ENCODE peak calls at places on chromosomes 6 and 20, in four cellular contexts. U is A549, Y is prostate gland, I is cardiac muscle cell. B is an unnamed sample.

GRCh38 chr6:13765570-13765969 is 48.8 kb downstream of the MCUR1 start:
- DNase-seq in U (no peak), Y (no peak), I (no peak), B (no peak)

GRCh38 chr6:42030585-42031506 is 19.5 kb upstream of the TAF8 start:
- DNase-seq in U (no peak), Y (no peak), I (peak; percentile 55), B (peak; percentile 62)

GRCh38 chr6:15376900-15377487 is 131.1 kb downstream of the JARID2 start:
- DNase-seq in U (no peak), Y (no peak), I (no peak), B (no peak)

GRCh38 chr6:111482236-111482958 is 621 bp downstream of the REV3L start:
- DNase-seq in U (no peak), Y (peak; percentile 48), I (peak; percentile 69), B (peak; percentile 85)

GRCh38 chr20:63096681-63097335 is 90.0 kb upstream of the BHLHE23 start:
- DNase-seq in U (no peak), Y (no peak), I (no peak), B (peak; percentile 36)

GRCh38 chr6:151391021-151391470 is 313 bp downstream of the ZBTB2 start:
- DNase-seq in U (peak; percentile 77), Y (peak; percentile 51), I (peak; percentile 79), B (peak; percentile 86)

GRCh38 chr6:88982720-88983119 is 19.3 kb upstream of the RNGTT start:
- DNase-seq in U (peak; percentile 53), Y (peak; percentile 62), I (peak; percentile 63), B (peak; percentile 65)

GRCh38 chr6:6407061-6407723 is 86.7 kb upstream of the F13A1 start:
- DNase-seq in U (no peak), Y (no peak), I (no peak), B (no peak)

GRCh38 chr6:129578315-129578714 is 131.7 kb downstream of the ARHGAP18 start:
- DNase-seq in U (no peak), Y (no peak), I (no peak), B (no peak)

GRCh38 chr20:35252037-35252461 is 25.6 kb downstream of the MMP24 start:
- DNase-seq in U (no peak), Y (no peak), I (no peak), B (no peak)

GRCh38 chr6:34315780-34316179 is 67.0 kb upstream of the SMIM29 start:
- DNase-seq in U (no peak), Y (no peak), I (no peak), B (no peak)

GRCh38 chr20:49889943-49890650 is 25.2 kb downstream of the SPATA2 start:
- DNase-seq in U (no peak), Y (no peak), I (no peak), B (peak; percentile 43)

GRCh38 chr6:39357998-39358686 is 35.6 kb upstream of the KCNK16 start:
- DNase-seq in U (no peak), Y (no peak), I (peak; percentile 82), B (no peak)

GRCh38 chr6:74654296-74654695 is 551.6 kb downstream of the COL12A1 start:
- DNase-seq in U (no peak), Y (no peak), I (no peak), B (no peak)

GRCh38 chr6:114783083-114783482 is 440.3 kb upstream of the HS3ST5 start:
- DNase-seq in U (no peak), Y (no peak), I (no peak), B (no peak)

GRCh38 chr6:71248866-71249265 is 39.7 kb upstream of the OGFRL1 start:
- DNase-seq in U (no peak), Y (no peak), I (no peak), B (no peak)

GRCh38 chr6:53103993-53104675 is 38.9 kb downstream of the FBXO9 start:
- DNase-seq in U (peak; percentile 22), Y (no peak), I (peak; percentile 20), B (no peak)

GRCh38 chr20:4607287-4607713 is 114.4 kb upstream of the PRND start:
- DNase-seq in U (peak; percentile 75), Y (peak; percentile 44), I (peak; percentile 78), B (no peak)

GRCh38 chr6:27213544-27214125 is 33.9 kb upstream of the PRSS16 start:
- DNase-seq in U (peak; percentile 83), Y (no peak), I (no peak), B (no peak)

GRCh38 chr6:20208687-20209378 is 3.4 kb downstream of the MBOAT1 start:
- DNase-seq in U (no peak), Y (no peak), I (no peak), B (no peak)

GRCh38 chr6:20203561-20204528 is 8.4 kb downstream of the MBOAT1 start:
- DNase-seq in U (no peak), Y (no peak), I (no peak), B (no peak)

GRCh38 chr6:20207096-20207454 is 5.2 kb downstream of the MBOAT1 start:
- DNase-seq in U (no peak), Y (no peak), I (no peak), B (no peak)

GRCh38 chr6:20202699-20203302 is 9.5 kb downstream of the MBOAT1 start:
- DNase-seq in U (peak; percentile 36), Y (no peak), I (no peak), B (no peak)

GRCh38 chr6:20205722-20206154 is 6.5 kb downstream of the MBOAT1 start:
- DNase-seq in U (no peak), Y (no peak), I (no peak), B (no peak)
- H3K4me1 ChIP-seq in U (peaks cover 30% of the 10 kb centered on the region), Y (peaks cover 6% of the 10 kb centered on the region), I (peaks cover 17% of the 10 kb centered on the region), B (no peaks in the 10 kb centered on the region)

DNA sequence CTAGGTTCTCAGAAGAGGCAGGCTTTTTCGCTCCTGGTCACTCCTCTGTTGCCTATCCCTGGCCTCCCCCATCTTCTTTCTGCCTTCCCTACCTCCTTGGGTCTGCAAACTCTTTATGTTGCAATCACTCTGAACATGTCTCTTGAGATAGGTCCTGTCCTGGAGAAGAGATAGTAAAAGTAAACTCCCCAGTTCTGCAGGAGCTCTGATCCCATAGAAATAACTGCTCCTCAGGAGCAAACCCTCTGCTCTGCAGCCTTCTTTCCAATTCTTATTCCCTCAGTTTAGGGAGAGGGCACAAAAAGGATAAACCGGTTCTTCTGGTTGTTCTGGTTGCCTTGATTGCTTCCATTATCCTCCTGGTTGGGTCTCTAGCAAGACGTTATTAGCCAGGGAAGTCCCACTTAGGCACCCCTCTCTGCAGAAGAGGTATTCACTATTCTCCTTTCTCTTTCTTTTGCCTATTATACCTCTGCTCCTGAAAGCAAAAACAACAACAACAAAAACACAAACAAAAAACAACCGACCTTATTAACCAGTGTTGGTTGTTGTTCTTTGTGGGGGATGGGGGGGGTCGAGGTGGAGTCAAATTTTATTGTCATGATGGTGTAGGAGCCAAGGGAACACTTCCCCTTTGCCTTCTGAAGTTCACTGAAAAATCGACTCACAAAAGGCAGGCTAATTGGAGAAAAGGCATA is 973 bp downstream of the TRIM38 start:
- DNase-seq in U (no peak), Y (peak; percentile 33), I (no peak), B (no peak)
- H3K27ac ChIP-seq in U (peak overlapping the region; percentile 82), Y (peak overlapping the region; percentile 92), I (no peak overlapping the region), B (peak overlapping the region; percentile 98)

GRCh38 chr6:163532526-163533078 is 118.1 kb downstream of the QKI start:
- DNase-seq in U (no peak), Y (no peak), I (no peak), B (no peak)
- H3K4me3 ChIP-seq in U (no peak overlapping the region), Y (no peak overlapping the region), I (no peak overlapping the region), B (no peak overlapping the region)

DNA sequence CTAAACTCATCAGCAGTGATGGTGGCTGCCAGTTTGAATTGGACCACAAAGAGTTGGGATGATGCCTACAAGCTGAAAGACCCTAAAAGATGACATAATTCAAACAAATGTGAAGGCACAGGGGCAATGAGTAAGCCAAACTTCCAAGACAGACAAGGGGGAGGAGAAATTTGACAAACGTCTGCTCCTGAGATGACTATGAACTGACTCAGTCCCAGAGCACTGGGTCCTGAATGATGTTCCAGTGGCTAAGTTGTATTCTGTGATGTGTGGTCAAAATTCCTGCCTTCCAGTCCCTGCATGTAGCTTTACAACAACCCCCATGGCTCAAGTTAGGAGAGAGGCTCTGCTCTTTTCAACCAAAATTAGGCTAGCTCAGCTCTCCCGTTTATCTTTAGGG is 86.1 kb upstream of the SIRPA start:
- DNase-seq in U (peak; percentile 81), Y (no peak), I (no peak), B (no peak)
- H3K4me1 ChIP-seq in U (peaks cover 70% of the 10 kb centered on the region), Y (peaks cover 5% of the 10 kb centered on the region), I (no peaks in the 10 kb centered on the region), B (peaks cover 5% of the 10 kb centered on the region)

GRCh38 chr6:155520078-155520477 is 64.4 kb upstream of the NOX3 start:
- DNase-seq in U (no peak), Y (no peak), I (no peak), B (no peak)

GRCh38 chr6:155524249-155524651 is 68.6 kb upstream of the NOX3 start:
- DNase-seq in U (peak; percentile 25), Y (no peak), I (no peak), B (no peak)

GRCh38 chr6:155521719-155522118 is 66.1 kb upstream of the NOX3 start:
- DNase-seq in U (no peak), Y (no peak), I (no peak), B (no peak)

GRCh38 chr6:155527443-155527842 is 71.8 kb upstream of the NOX3 start:
- DNase-seq in U (no peak), Y (no peak), I (no peak), B (no peak)

GRCh38 chr6:155523821-155524238 is 68.2 kb upstream of the NOX3 start:
- DNase-seq in U (no peak), Y (no peak), I (no peak), B (no peak)
- H3K27ac ChIP-seq in U (peak overlapping the region; percentile 42), Y (no peak overlapping the region), I (no peak overlapping the region), B (no peak overlapping the region)

GRCh38 chr20:1185316-1185741 is 548 bp upstream of the TMEM74B start:
- DNase-seq in U (no peak), Y (no peak), I (peak; percentile 51), B (no peak)

GRCh38 chr20:1185781-1186334 is 1.1 kb upstream of the TMEM74B start:
- DNase-seq in U (peak; percentile 78), Y (peak; percentile 21), I (peak; percentile 78), B (no peak)

GRCh38 chr20:1183153-1183552 is 1.6 kb downstream of the TMEM74B start:
- DNase-seq in U (no peak), Y (no peak), I (no peak), B (no peak)

GRCh38 chr20:1184638-1185315 is at the start of gene TMEM74B:
- DNase-seq in U (no peak), Y (no peak), I (no peak), B (no peak)

DNA sequence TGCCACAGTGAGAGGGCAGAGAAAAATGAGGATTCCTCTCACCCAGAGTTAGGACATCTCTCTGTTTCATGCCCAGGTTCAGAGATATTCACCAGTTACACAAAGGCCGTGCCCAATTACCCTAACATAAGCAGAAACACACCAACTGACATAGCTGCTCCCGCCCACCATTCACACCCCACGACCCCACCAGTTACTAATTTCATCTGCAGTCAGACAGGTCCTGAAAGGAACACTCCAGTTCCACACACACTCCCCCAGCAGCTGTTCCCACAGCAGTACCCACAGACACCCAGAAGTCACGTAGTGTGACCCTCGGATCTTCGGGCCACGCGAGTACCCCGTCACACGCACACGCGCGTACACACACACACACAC is 532 bp downstream of the TMEM74B start:
- DNase-seq in U (no peak), Y (no peak), I (no peak), B (no peak)
- H3K4me3 ChIP-seq in U (no peak overlapping the region), Y (no peak overlapping the region), I (peak overlapping the region; percentile 79), B (no peak overlapping the region)

GRCh38 chr20:844473-845225 is 11.1 kb downstream of the FAM110A start:
- DNase-seq in U (peak; percentile 70), Y (peak; percentile 96), I (peak; percentile 97), B (peak; percentile 95)

GRCh38 chr20:842547-842940 is 9.0 kb downstream of the FAM110A start:
- DNase-seq in U (no peak), Y (no peak), I (no peak), B (no peak)

GRCh38 chr20:841568-842546 is 8.3 kb downstream of the FAM110A start:
- DNase-seq in U (no peak), Y (peak; percentile 90), I (peak; percentile 74), B (peak; percentile 45)

GRCh38 chr20:845226-845868 is 11.8 kb downstream of the FAM110A start:
- DNase-seq in U (no peak), Y (no peak), I (no peak), B (no peak)

GRCh38 chr20:843908-844307 is 10.4 kb downstream of the FAM110A start:
- DNase-seq in U (no peak), Y (peak; percentile 21), I (no peak), B (peak; percentile 39)
- H3K4me1 ChIP-seq in U (peaks cover 5% of the 10 kb centered on the region), Y (peaks cover 17% of the 10 kb centered on the region), I (peaks cover 33% of the 10 kb centered on the region), B (no peaks in the 10 kb centered on the region)

B was measured in aorta.